ENCODE peak calls at places on chromosomes 1 and 21, in six cellular contexts. One of them, this sample, is unnamed.

GRCh38 chr1:230352537-230352936 is 73.6 kb downstream of the PGBD5 start:
- DNase-seq in left ventricle myocardium inferior: no peak
- DNase-seq in ovary: no peak
- DNase-seq in cardiac muscle cell: no peak
- DNase-seq in GM23248: no peak
- DNase-seq in keratinocyte: no peak
- DNase-seq in this sample: no peak

GRCh38 chr1:90835172-90835660 is 118.1 kb upstream of the BARHL2 start:
- DNase-seq in left ventricle myocardium inferior: no peak
- DNase-seq in ovary: no peak
- DNase-seq in cardiac muscle cell: peak; percentile 24
- DNase-seq in GM23248: peak; percentile 47
- DNase-seq in keratinocyte: no peak
- DNase-seq in this sample: no peak

GRCh38 chr1:52552236-52552504 is 722 bp downstream of the TUT4 start:
- DNase-seq in left ventricle myocardium inferior: no peak
- DNase-seq in ovary: peak; percentile 53
- DNase-seq in cardiac muscle cell: peak; percentile 49
- DNase-seq in GM23248: peak; percentile 78
- DNase-seq in keratinocyte: no peak
- DNase-seq in this sample: peak; percentile 48

GRCh38 chr1:151175910-151176309 is at the start of gene TMOD4:
- DNase-seq in left ventricle myocardium inferior: no peak
- DNase-seq in ovary: no peak
- DNase-seq in cardiac muscle cell: no peak
- DNase-seq in GM23248: peak; percentile 54
- DNase-seq in keratinocyte: no peak
- DNase-seq in this sample: no peak

GRCh38 chr1:183604048-183604808 is 14.0 kb upstream of the NCF2 start:
- DNase-seq in left ventricle myocardium inferior: no peak
- DNase-seq in ovary: no peak
- DNase-seq in cardiac muscle cell: no peak
- DNase-seq in GM23248: peak; percentile 83
- DNase-seq in keratinocyte: no peak
- DNase-seq in this sample: no peak

GRCh38 chr1:172252925-172253324 is 167.6 kb upstream of the C1orf105 start:
- DNase-seq in left ventricle myocardium inferior: no peak
- DNase-seq in ovary: no peak
- DNase-seq in cardiac muscle cell: no peak
- DNase-seq in GM23248: no peak
- DNase-seq in keratinocyte: no peak
- DNase-seq in this sample: no peak

GRCh38 chr1:2937805-2938204 is 83.5 kb upstream of the ACTRT2 start:
- DNase-seq in left ventricle myocardium inferior: no peak
- DNase-seq in ovary: no peak
- DNase-seq in cardiac muscle cell: no peak
- DNase-seq in GM23248: no peak
- DNase-seq in keratinocyte: no peak
- DNase-seq in this sample: no peak

GRCh38 chr21:38351961-38352521 is 95.2 kb downstream of the KCNJ15 start:
- DNase-seq in left ventricle myocardium inferior: no peak
- DNase-seq in ovary: no peak
- DNase-seq in cardiac muscle cell: no peak
- DNase-seq in GM23248: peak; percentile 91
- DNase-seq in keratinocyte: peak; percentile 28
- DNase-seq in this sample: no peak

GRCh38 chr1:167130782-167131520 is 37.1 kb downstream of the STYXL2 start:
- DNase-seq in left ventricle myocardium inferior: no peak
- DNase-seq in ovary: no peak
- DNase-seq in cardiac muscle cell: no peak
- DNase-seq in GM23248: no peak
- DNase-seq in keratinocyte: no peak
- DNase-seq in this sample: no peak

GRCh38 chr1:181397841-181398240 is 85.5 kb upstream of the CACNA1E start:
- DNase-seq in left ventricle myocardium inferior: no peak
- DNase-seq in ovary: no peak
- DNase-seq in cardiac muscle cell: no peak
- DNase-seq in GM23248: no peak
- DNase-seq in keratinocyte: no peak
- DNase-seq in this sample: peak; percentile 8

GRCh38 chr1:117672756-117673155 is 66.9 kb downstream of the TENT5C start:
- DNase-seq in left ventricle myocardium inferior: peak; percentile 55
- DNase-seq in ovary: no peak
- DNase-seq in cardiac muscle cell: no peak
- DNase-seq in GM23248: no peak
- DNase-seq in keratinocyte: no peak
- DNase-seq in this sample: no peak

GRCh38 chr1:53087332-53088285 is 25.6 kb downstream of the PODN start:
- DNase-seq in left ventricle myocardium inferior: no peak
- DNase-seq in ovary: no peak
- DNase-seq in cardiac muscle cell: peak; percentile 39
- DNase-seq in GM23248: no peak
- DNase-seq in keratinocyte: no peak
- DNase-seq in this sample: no peak

GRCh38 chr1:3295846-3296245 is 158.6 kb upstream of the ARHGEF16 start:
- DNase-seq in left ventricle myocardium inferior: no peak
- DNase-seq in ovary: no peak
- DNase-seq in cardiac muscle cell: no peak
- DNase-seq in GM23248: no peak
- DNase-seq in keratinocyte: no peak
- DNase-seq in this sample: no peak

GRCh38 chr1:67847466-67847865 is 14.2 kb upstream of the GNG12 start:
- DNase-seq in left ventricle myocardium inferior: no peak
- DNase-seq in ovary: no peak
- DNase-seq in cardiac muscle cell: no peak
- DNase-seq in GM23248: no peak
- DNase-seq in keratinocyte: no peak
- DNase-seq in this sample: no peak

GRCh38 chr1:230632273-230632873 is 9.9 kb upstream of the COG2 start:
- DNase-seq in left ventricle myocardium inferior: no peak
- DNase-seq in ovary: no peak
- DNase-seq in cardiac muscle cell: peak; percentile 60
- DNase-seq in GM23248: peak; percentile 50
- DNase-seq in keratinocyte: no peak
- DNase-seq in this sample: peak; percentile 52

GRCh38 chr1:200838676-200839445 is 33.9 kb upstream of the GPR25 start:
- DNase-seq in left ventricle myocardium inferior: no peak
- DNase-seq in ovary: no peak
- DNase-seq in cardiac muscle cell: no peak
- DNase-seq in GM23248: peak; percentile 72
- DNase-seq in keratinocyte: no peak
- DNase-seq in this sample: no peak

GRCh38 chr1:27395441-27396195 is 3.2 kb downstream of the GPR3 start:
- DNase-seq in left ventricle myocardium inferior: peak; percentile 75
- DNase-seq in ovary: peak; percentile 77
- DNase-seq in cardiac muscle cell: peak; percentile 80
- DNase-seq in GM23248: peak; percentile 82
- DNase-seq in keratinocyte: no peak
- DNase-seq in this sample: peak; percentile 65

GRCh38 chr1:246170574-246171261 is 336.4 kb downstream of the SMYD3 start:
- DNase-seq in left ventricle myocardium inferior: no peak
- DNase-seq in ovary: no peak
- DNase-seq in cardiac muscle cell: no peak
- DNase-seq in GM23248: no peak
- DNase-seq in keratinocyte: no peak
- DNase-seq in this sample: no peak

GRCh38 chr21:42863504-42863870 is 15.9 kb downstream of the WDR4 start:
- DNase-seq in left ventricle myocardium inferior: no peak
- DNase-seq in ovary: no peak
- DNase-seq in cardiac muscle cell: no peak
- DNase-seq in GM23248: no peak
- DNase-seq in keratinocyte: no peak
- DNase-seq in this sample: no peak
- H3K27ac ChIP-seq in left ventricle myocardium inferior: no peak overlapping the region
- H3K27ac ChIP-seq in ovary: no peak overlapping the region
- H3K27ac ChIP-seq in cardiac muscle cell: no peak overlapping the region
- H3K27ac ChIP-seq in GM23248: no peak overlapping the region
- H3K27ac ChIP-seq in keratinocyte: no peak overlapping the region
- H3K27ac ChIP-seq in this sample: no peak overlapping the region

DNA sequence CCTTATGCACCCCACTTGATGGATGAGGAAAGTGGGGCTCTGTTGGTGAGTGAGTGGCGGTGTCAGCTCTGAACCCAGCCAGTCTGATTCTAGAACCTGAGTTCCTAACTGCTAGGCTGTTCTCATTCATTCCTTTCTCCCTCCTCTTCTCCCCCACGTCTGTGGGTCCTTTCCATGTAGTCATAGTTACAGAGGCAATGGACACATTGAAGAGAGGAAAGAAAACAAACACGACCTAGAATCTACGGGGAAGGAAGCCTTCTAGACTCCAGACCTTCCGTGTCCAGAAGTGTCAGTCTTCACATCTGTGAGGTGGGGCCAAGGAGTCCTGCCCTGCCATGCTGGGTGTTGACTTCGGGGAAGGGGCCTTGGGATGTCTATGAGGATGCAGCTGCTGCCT is 115.8 kb upstream of the WNT4 start:
- DNase-seq in left ventricle myocardium inferior: no peak
- DNase-seq in ovary: no peak
- DNase-seq in cardiac muscle cell: no peak
- DNase-seq in GM23248: no peak
- DNase-seq in keratinocyte: no peak
- DNase-seq in this sample: no peak
- H3K4me1 ChIP-seq in left ventricle myocardium inferior: no peaks in the 10 kb centered on the region
- H3K4me1 ChIP-seq in ovary: peaks cover 7% of the 10 kb centered on the region
- H3K4me1 ChIP-seq in cardiac muscle cell: peaks cover 9% of the 10 kb centered on the region
- H3K4me1 ChIP-seq in GM23248: peaks cover 5% of the 10 kb centered on the region
- H3K4me1 ChIP-seq in keratinocyte: peaks cover 4% of the 10 kb centered on the region
- H3K4me1 ChIP-seq in this sample: peaks cover 1% of the 10 kb centered on the region

DNA sequence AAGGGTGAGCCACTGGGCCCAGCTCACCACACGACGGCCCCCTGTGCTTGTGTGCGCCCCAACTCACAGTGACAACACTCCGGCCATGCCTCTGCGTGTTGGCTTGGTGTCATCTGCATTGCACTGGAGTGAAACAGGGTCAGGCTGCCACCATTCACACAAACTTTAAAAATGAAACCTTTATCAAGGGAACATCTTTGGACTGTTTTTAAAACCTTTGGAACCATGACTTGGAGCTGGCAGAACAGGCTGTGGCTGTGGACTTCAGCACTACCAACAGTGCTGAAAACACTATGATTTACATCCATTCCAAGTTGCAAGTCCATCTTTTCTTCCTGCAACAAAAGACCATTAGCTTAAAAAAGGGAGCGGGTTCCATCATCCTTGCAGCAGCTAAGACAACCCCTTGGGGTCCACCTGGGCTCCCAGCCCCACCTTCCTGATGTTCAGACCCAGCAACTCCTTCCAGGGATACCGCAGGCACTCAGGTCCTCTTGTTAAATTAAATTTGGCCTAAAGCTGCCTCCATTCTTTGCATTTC is 25.6 kb downstream of the POFUT2 start:
- DNase-seq in left ventricle myocardium inferior: no peak
- DNase-seq in ovary: peak; percentile 13
- DNase-seq in cardiac muscle cell: no peak
- DNase-seq in GM23248: no peak
- DNase-seq in keratinocyte: no peak
- DNase-seq in this sample: peak; percentile 76
- H3K27ac ChIP-seq in left ventricle myocardium inferior: no peak overlapping the region
- H3K27ac ChIP-seq in ovary: no peak overlapping the region
- H3K27ac ChIP-seq in cardiac muscle cell: no peak overlapping the region
- H3K27ac ChIP-seq in GM23248: no peak overlapping the region
- H3K27ac ChIP-seq in keratinocyte: no peak overlapping the region
- H3K27ac ChIP-seq in this sample: peak overlapping the region; percentile 6

GRCh38 chr1:157249326-157249725 is 111.1 kb upstream of the ETV3 start:
- DNase-seq in left ventricle myocardium inferior: no peak
- DNase-seq in ovary: no peak
- DNase-seq in cardiac muscle cell: no peak
- DNase-seq in GM23248: no peak
- DNase-seq in keratinocyte: no peak
- DNase-seq in this sample: no peak
- H3K4me1 ChIP-seq in left ventricle myocardium inferior: no peaks in the 10 kb centered on the region
- H3K4me1 ChIP-seq in ovary: no peaks in the 10 kb centered on the region
- H3K4me1 ChIP-seq in cardiac muscle cell: no peaks in the 10 kb centered on the region
- H3K4me1 ChIP-seq in GM23248: no peaks in the 10 kb centered on the region
- H3K4me1 ChIP-seq in keratinocyte: no peaks in the 10 kb centered on the region
- H3K4me1 ChIP-seq in this sample: no peaks in the 10 kb centered on the region

DNA sequence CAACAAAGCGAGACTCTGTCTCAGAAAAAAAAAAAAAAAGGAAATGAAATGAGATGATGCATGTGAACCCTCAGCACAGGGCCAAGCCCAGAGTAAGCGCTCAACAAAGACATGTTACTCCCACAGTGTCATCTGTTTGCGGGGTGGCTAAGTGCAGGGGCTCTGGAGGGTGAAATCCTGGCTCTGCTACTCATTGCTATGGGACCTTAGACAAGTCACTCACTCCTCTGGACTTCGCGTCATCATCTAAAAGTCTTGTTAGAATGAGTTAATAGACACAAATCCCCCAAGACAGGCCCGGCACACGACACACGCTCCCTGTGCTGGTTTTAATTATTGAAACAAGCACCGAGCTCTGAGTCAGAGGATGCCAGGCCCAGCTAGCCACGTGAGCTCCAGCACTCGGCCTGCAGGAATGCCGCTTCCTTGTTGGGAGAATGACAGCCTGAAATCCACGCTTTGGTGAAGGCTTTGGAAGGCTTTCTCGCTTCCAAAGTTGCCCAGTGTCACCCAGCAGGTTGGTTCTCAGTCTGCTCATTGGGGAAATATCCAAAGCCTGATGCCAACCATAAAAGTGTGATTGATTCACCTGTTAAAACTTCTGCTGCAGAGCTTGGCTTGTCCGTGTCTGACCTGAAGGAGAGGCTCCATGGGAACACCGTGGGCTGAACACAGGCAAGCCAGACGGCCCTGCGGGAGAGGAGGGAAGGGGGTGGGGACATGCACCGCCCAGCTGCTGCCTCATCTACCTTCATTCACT is 36.7 kb upstream of the TARDBP start:
- DNase-seq in left ventricle myocardium inferior: no peak
- DNase-seq in ovary: no peak
- DNase-seq in cardiac muscle cell: no peak
- DNase-seq in GM23248: peak; percentile 99
- DNase-seq in keratinocyte: peak; percentile 61
- DNase-seq in this sample: peak; percentile 40
- H3K27ac ChIP-seq in left ventricle myocardium inferior: peak overlapping the region; percentile 65
- H3K27ac ChIP-seq in ovary: no peak overlapping the region
- H3K27ac ChIP-seq in cardiac muscle cell: no peak overlapping the region
- H3K27ac ChIP-seq in GM23248: peak overlapping the region; percentile 82
- H3K27ac ChIP-seq in keratinocyte: peak overlapping the region; percentile 71
- H3K27ac ChIP-seq in this sample: no peak overlapping the region

GRCh38 chr1:111192643-111193519 is 7.6 kb downstream of the DENND2D start:
- DNase-seq in left ventricle myocardium inferior: no peak
- DNase-seq in ovary: no peak
- DNase-seq in cardiac muscle cell: no peak
- DNase-seq in GM23248: peak; percentile 41
- DNase-seq in keratinocyte: no peak
- DNase-seq in this sample: no peak
- H3K4me1 ChIP-seq in left ventricle myocardium inferior: peaks cover 10% of the 10 kb centered on the region
- H3K4me1 ChIP-seq in ovary: peaks cover 5% of the 10 kb centered on the region
- H3K4me1 ChIP-seq in cardiac muscle cell: no peaks in the 10 kb centered on the region
- H3K4me1 ChIP-seq in GM23248: peaks cover 50% of the 10 kb centered on the region
- H3K4me1 ChIP-seq in keratinocyte: peaks cover 41% of the 10 kb centered on the region
- H3K4me1 ChIP-seq in this sample: peaks cover 10% of the 10 kb centered on the region

GRCh38 chr1:160121388-160121787 is 5.8 kb downstream of the ATP1A2 start:
- DNase-seq in left ventricle myocardium inferior: no peak
- DNase-seq in ovary: no peak
- DNase-seq in cardiac muscle cell: no peak
- DNase-seq in GM23248: no peak
- DNase-seq in keratinocyte: no peak
- DNase-seq in this sample: no peak
- H3K27ac ChIP-seq in left ventricle myocardium inferior: peak overlapping the region; percentile 44
- H3K27ac ChIP-seq in ovary: no peak overlapping the region
- H3K27ac ChIP-seq in cardiac muscle cell: no peak overlapping the region
- H3K27ac ChIP-seq in GM23248: no peak overlapping the region
- H3K27ac ChIP-seq in keratinocyte: no peak overlapping the region
- H3K27ac ChIP-seq in this sample: no peak overlapping the region

GRCh38 chr1:54378157-54378883 is 27.9 kb downstream of the SSBP3 start:
- DNase-seq in left ventricle myocardium inferior: no peak
- DNase-seq in ovary: no peak
- DNase-seq in cardiac muscle cell: peak; percentile 84
- DNase-seq in GM23248: no peak
- DNase-seq in keratinocyte: no peak
- DNase-seq in this sample: no peak
- H3K4me1 ChIP-seq in left ventricle myocardium inferior: peaks cover 87% of the 10 kb centered on the region
- H3K4me1 ChIP-seq in ovary: peaks cover 44% of the 10 kb centered on the region
- H3K4me1 ChIP-seq in cardiac muscle cell: peaks cover 66% of the 10 kb centered on the region
- H3K4me1 ChIP-seq in GM23248: peaks cover 7% of the 10 kb centered on the region
- H3K4me1 ChIP-seq in keratinocyte: no peaks in the 10 kb centered on the region
- H3K4me1 ChIP-seq in this sample: peaks cover 13% of the 10 kb centered on the region

This sample was measured in small intestine.